ENCODE peak calls at places on chromosome 17, in four cellular contexts. H is HCT116, V is K562, U is HepG2. C is an unnamed sample.

GRCh38 chr17:65531508-65532431 is 29.7 kb downstream of the AXIN2 start:
- DNase-seq in U (no peak), H (no peak), V (no peak), C (no peak)

GRCh38 chr17:65457183-65457582 is 104.3 kb downstream of the AXIN2 start:
- DNase-seq in H (no peak), U (no peak), V (no peak), C (no peak)

GRCh38 chr17:42114118-42114517 is 1.6 kb upstream of the DHX58 start:
- DNase-seq in H (no peak), U (no peak), V (no peak), C (no peak)

GRCh38 chr17:79621151-79621940 is 10.5 kb upstream of the RBFOX3 start:
- DNase-seq in U (no peak), H (no peak), V (no peak), C (no peak)

GRCh38 chr17:35052240-35052608 is 11.3 kb downstream of the RFFL start:
- DNase-seq in U (no peak), H (no peak), V (no peak), C (no peak)

GRCh38 chr17:81221371-81221841 is 1.4 kb downstream of the CEP131 start:
- DNase-seq in H (no peak), U (no peak), V (no peak), C (no peak)

GRCh38 chr17:50675627-50676026 is 32.1 kb downstream of the ANKRD40 start:
- DNase-seq in V (no peak), U (no peak), H (no peak), C (no peak)

GRCh38 chr17:45104029-45104428 is 28.3 kb downstream of the PLCD3 start:
- DNase-seq in U (no peak), H (no peak), V (no peak), C (no peak)

GRCh38 chr17:36937001-36937960 is at the start of gene LHX1:
- DNase-seq in U (no peak), H (no peak), V (no peak), C (no peak)

GRCh38 chr17:9677932-9678331 is 32.6 kb downstream of the USP43 start:
- DNase-seq in U (no peak), H (no peak), V (no peak), C (no peak)

GRCh38 chr17:20156196-20157077 is 147.3 kb downstream of the SPECC1 start:
- DNase-seq in H (peak), V (peak), U (peak), C (no peak)

GRCh38 chr17:10046786-10047609 is 141.9 kb upstream of the RCVRN start:
- DNase-seq in U (no peak), V (no peak), H (no peak), C (no peak)

GRCh38 chr17:33240397-33240796 is 52.7 kb downstream of the ASIC2 start:
- DNase-seq in U (no peak), V (no peak), H (no peak), C (no peak)

GRCh38 chr17:58084317-58084981 is 1.2 kb downstream of the DYNLL2 start:
- DNase-seq in H (peak), V (peak), U (peak), C (no peak)

GRCh38 chr17:21036361-21036881 is 6.4 kb downstream of the USP22 start:
- DNase-seq in H (no peak), U (no peak), V (no peak), C (no peak)

GRCh38 chr17:58786586-58787295 is 31.1 kb downstream of the PPM1E start:
- DNase-seq in H (peak), V (no peak), U (no peak), C (no peak)

GRCh38 chr17:66177048-66177447 is 14.9 kb downstream of the CEP112 start:
- DNase-seq in U (no peak), V (no peak), H (no peak), C (no peak)

GRCh38 chr17:42866631-42867575 is 15.9 kb downstream of the AOC3 start:
- DNase-seq in H (no peak), V (no peak), U (peak), C (no peak)

GRCh38 chr17:4947411-4948165 is 742 bp downstream of the PFN1 start:
- DNase-seq in H (no peak), V (peak), U (peak), C (no peak)

GRCh38 chr17:59964455-59965328 is at the start of gene RNFT1:
- DNase-seq in U (peak), H (peak), V (peak), C (peak)

GRCh38 chr17:72502111-72502939 is 381.5 kb downstream of the SOX9 start:
- DNase-seq in V (no peak), U (peak), H (no peak), C (no peak)

GRCh38 chr17:82317394-82318168 is at the start of gene CD7:
- DNase-seq in U (peak), V (no peak), H (no peak), C (no peak)

GRCh38 chr17:75869282-75870141 is 8.9 kb downstream of the TRIM47 start:
- DNase-seq in U (peak), H (no peak), V (no peak), C (no peak)

GRCh38 chr17:4986403-4986802 is 1.1 kb downstream of the CAMTA2 start:
- DNase-seq in U (no peak), V (no peak), H (no peak), C (no peak)

GRCh38 chr17:28763804-28764266 is 20.0 kb downstream of the TRAF4 start:
- DNase-seq in U (peak), V (peak), H (peak), C (peak)
- TF ChIP-seq SIN3A in U (no peak), V (no peak), H (peak), C (no peak)

DNA sequence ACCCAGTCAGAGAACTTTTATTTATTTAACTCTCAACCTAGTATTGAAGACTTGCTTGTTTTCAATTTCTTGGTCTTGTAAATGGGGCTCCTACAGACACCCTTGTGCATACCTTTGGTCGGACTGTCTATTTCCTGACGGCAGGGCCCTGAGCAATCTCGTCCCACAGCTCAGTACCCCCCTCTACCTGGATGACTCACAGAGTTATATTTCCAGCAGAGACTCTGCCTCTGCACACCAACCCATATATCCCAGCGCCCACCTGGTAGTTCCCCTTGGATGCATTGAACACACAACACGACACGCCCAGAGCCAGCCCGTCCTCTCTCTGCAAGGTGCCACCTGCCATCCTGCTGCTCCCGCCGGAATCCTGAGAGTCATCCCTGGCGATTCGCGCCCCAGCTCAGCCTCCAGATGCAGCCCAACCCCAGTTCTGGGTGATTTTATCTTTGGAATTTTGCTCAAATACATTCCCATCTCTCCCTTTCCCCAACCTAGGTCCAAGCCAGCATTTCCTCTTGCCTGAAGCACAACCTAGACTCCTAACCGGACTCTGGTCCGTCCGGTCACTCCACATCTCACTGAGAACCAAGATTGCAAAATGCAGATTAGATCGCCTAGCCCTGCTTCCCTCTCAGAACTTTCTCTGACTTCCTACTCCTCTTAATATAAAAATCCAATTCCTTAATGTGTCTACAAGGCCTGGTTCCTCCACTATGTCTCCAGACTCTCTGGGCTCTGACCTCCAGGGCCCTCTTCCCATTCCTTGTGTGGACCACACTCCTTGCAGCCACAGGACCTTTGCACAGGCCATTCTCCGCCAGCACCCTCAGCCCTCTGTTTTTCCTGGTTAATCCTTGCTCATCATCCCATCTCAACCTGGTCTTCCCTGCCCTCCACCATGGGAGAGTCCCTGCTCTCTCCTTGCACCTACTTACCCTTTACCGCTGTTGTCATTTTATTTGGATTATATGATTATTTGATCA is 129.2 kb downstream of the SEC14L1 start:
- DNase-seq in V (no peak), U (no peak), H (no peak), C (no peak)
- TF ChIP-seq TCF7L2 in V (no peak), U (no peak), H (no peak), C (no peak)

GRCh38 chr17:48612456-48612853 is 1.6 kb upstream of the HOXB7 start:
- DNase-seq in H (no peak), V (no peak), U (no peak), C (no peak)
- H3K4me3 ChIP-seq in H (peak), V (no peak), U (no peak), C (peak)

GRCh38 chr17:13509561-13509960 is 92.2 kb downstream of the HS3ST3A1 start:
- DNase-seq in U (no peak), H (no peak), V (no peak), C (no peak)

GRCh38 chr17:13510062-13510461 is 91.7 kb downstream of the HS3ST3A1 start:
- DNase-seq in H (no peak), U (no peak), V (peak), C (no peak)

GRCh38 chr17:13513039-13513405 is 88.7 kb downstream of the HS3ST3A1 start:
- DNase-seq in H (no peak), V (peak), U (no peak), C (no peak)

GRCh38 chr17:13503526-13503925 is 98.2 kb downstream of the HS3ST3A1 start:
- DNase-seq in V (no peak), H (no peak), U (no peak), C (no peak)

DNA sequence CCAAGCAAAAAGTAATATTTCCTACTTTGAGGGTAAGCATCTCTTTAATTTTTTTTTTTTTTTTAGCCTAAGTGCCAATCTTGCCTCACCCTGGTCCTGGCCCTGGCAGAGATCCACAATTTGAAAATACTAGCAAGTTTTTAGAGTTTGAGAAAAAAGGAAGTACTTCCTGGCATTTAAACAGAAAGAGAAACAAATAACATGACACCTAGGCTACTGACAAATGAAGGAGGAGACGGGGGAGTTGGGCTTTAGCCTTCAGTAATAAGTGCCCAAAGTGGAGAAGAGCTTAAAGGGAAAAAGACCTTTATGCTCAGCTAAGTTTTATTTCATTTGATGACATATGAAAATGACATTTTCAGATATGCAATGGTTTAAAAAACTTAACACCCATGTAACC is 92.8 kb downstream of the HS3ST3A1 start:
- DNase-seq in H (no peak), V (no peak), U (no peak), C (no peak)
- TF ChIP-seq SIN3A in H (no peak), V (no peak), U (no peak), C (no peak)

DNA sequence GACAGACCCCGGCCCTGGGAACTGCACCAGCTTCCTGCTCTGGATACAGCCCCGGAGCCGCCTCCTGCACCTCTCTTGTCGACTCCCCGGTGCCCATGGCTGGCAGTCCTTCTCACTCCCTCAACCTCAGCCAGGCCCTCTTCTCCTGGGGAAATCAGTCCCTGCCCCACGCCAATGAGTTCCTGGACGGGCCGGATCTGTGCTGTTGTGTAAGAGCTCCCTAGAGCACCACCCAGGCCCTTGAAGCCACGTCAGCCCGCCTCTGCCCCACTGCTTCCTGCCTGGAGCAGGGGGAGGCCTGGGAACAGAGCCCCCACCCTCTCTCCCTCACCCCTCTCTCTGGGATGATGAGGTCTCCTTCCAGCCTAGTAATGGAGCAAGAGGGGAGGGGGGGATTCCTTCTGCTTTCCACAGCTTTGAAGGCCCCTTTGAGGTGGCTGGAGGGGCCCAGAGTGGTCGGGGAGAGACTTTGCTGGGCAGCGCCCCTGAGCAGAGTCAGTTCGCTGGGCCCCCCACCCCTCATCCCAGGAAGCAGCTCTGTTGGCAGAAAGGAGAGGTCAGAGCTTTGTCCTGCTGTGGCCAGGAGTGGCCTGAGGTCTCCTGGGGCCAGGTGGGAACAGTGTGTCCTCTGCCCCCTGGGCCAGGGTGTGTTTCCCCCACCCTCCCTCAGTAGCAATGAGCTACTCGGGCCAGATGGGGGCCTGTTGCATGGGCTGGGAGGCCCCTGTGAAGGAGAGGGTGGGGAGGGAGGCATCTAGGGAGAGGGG is 3.8 kb downstream of the PRR29 start:
- DNase-seq in U (no peak), H (no peak), V (no peak), C (no peak)
- TF ChIP-seq TCF7L2 in U (no peak), H (no peak), V (no peak), C (no peak)

GRCh38 chr17:61397086-61397842 is 2.4 kb upstream of the TBX2 start:
- DNase-seq in V (no peak), U (no peak), H (no peak), C (no peak)
- H3K4me3 ChIP-seq in V (no peak), U (no peak), H (no peak), C (no peak)

DNA sequence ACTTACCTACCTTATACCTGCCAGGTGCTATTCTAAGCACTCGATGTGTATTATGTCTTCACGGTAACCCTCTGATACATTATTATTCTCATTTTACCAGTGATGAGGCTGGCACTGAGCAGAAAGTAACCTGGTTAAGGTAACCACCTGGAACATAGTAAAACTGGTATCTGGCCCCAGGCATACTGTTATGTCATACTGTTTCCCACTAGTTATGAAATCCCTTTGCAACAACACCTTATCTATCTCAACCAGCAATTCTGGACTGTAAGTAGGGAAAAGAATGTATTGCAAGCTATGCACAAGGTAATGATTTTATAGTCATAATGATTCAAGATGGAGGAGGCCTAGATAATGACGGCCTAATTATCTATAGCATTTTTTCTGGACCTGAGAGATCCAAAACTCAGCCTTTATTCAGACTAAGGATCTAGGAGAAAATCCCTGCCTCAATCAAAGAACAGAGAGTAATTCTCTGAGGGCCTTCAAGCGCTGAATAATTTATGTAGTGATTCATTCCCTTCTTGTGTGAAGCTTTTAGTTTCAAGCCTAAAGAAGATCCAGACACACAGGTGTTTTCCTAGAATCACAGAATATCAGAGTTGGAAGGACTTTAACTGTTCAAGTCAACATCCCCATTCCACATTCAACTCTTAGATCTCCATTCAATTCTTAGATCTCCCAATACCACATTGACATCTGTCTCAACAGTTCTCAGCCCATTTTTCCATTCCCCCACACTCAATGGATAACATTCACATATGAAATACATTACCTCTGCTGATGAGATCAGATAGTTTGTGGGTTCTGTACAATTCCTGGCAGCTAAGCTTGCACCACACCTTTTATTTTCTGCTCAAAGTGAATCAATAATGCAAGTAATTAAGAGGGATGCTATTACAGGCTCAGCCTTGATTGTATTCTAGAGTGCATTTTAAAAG is 14.9 kb upstream of the MMD start:
- DNase-seq in V (no peak), U (no peak), H (no peak), C (no peak)
- TF ChIP-seq SIN3A in V (no peak), U (no peak), H (no peak), C (no peak)

GRCh38 chr17:32100971-32101631 is 41.2 kb upstream of the RHOT1 start:
- DNase-seq in U (no peak), V (no peak), H (no peak), C (no peak)

GRCh38 chr17:32102697-32103096 is 39.6 kb upstream of the RHOT1 start:
- DNase-seq in V (no peak), U (no peak), H (no peak), C (no peak)

GRCh38 chr17:32103476-32104113 is 38.7 kb upstream of the RHOT1 start:
- DNase-seq in H (no peak), U (no peak), V (no peak), C (no peak)

GRCh38 chr17:32102172-32102571 is 40.1 kb upstream of the RHOT1 start:
- DNase-seq in V (no peak), H (no peak), U (no peak), C (no peak)

DNA sequence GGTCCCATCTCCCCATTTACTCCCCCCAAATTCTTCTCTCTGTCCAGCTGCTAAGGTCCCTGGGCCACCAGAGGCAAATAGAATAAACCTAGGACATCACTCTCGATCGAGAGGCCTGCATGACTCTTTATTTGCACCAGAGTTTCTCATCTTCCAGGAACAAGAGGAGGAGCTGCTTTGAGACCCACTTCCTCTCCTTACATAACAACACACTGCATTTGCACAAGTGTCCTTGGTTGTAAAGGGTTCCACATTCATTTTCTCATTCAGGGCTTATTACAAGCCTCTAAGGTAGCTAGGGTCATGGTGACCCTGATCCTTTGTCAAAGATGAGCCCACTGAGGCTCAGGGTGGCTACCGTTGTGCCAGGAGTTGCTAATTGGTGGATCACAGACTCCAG is 38.1 kb upstream of the RHOT1 start:
- DNase-seq in H (no peak), V (no peak), U (no peak), C (no peak)
- TF ChIP-seq TCF7L2 in H (no peak), V (no peak), U (no peak), C (no peak)

GRCh38 chr17:1379930-1380313 is 20.1 kb downstream of the YWHAE start:
- DNase-seq in V (no peak), U (no peak), H (no peak), C (no peak)
- H3K4me3 ChIP-seq in V (no peak), U (no peak), H (no peak), C (no peak)

GRCh38 chr17:78258323-78259229 is 27.1 kb downstream of the TMEM235 start:
- DNase-seq in H (no peak), U (peak), V (peak), C (no peak)
- TF ChIP-seq SIN3A in H (no peak), U (no peak), V (no peak), C (no peak)

C was measured in Panc1.